ENCODE peak calls at places on chromosomes 16 and 17, in six cellular contexts. F is neural progenitor cell, J is thoracic aorta, L is pancreas, V is AG04450, C is OCI-LY7. A is an unnamed sample.
A peak's percentile ranks its signal among the peaks of the same experiment; 100 is the strongest.

GRCh38 chr17:47277921-47278320 is 24.3 kb downstream of the ITGB3 start:
- DNase-seq in L (no peak), V (no peak), F (no peak), J (no peak), C (no peak), A (no peak)

GRCh38 chr16:85231959-85232358 is 119.7 kb upstream of the CIBAR2 start:
- DNase-seq in F (no peak), C (no peak), J (no peak), L (no peak), V (no peak), A (no peak)

GRCh38 chr17:43818966-43819365 is 14.0 kb downstream of the MPP3 start:
- DNase-seq in F (no peak), V (no peak), L (no peak), J (no peak), C (no peak), A (no peak)

GRCh38 chr17:81553616-81554181 is 1.5 kb upstream of the FAAP100 start:
- DNase-seq in F (no peak), L (peak; percentile 75), J (no peak), V (peak; percentile 92), C (no peak), A (peak; percentile 49)

GRCh38 chr16:48491517-48491916 is 106.3 kb upstream of the SIAH1 start:
- DNase-seq in F (no peak), C (no peak), J (no peak), L (no peak), V (no peak), A (no peak)

GRCh38 chr17:81939881-81940385 is 2.8 kb upstream of the PYCR1 start:
- DNase-seq in C (no peak), L (no peak), V (no peak), F (no peak), J (no peak), A (no peak)

GRCh38 chr17:82920150-82920549 is 80.3 kb upstream of the ZNF750 start:
- DNase-seq in J (no peak), V (no peak), C (no peak), F (no peak), L (no peak), A (no peak)

GRCh38 chr17:6608321-6608720 is 32.2 kb downstream of the KIAA0753 start:
- DNase-seq in F (no peak), V (no peak), L (no peak), C (no peak), J (no peak), A (no peak)

GRCh38 chr16:11389083-11389482 is 43.8 kb downstream of the RMI2 start:
- DNase-seq in L (peak; percentile 35), C (no peak), F (no peak), J (no peak), V (no peak), A (no peak)

GRCh38 chr16:54931757-54932660 is 1.3 kb downstream of the IRX5 start:
- DNase-seq in L (no peak), V (no peak), C (no peak), F (peak; percentile 47), J (no peak), A (no peak)

GRCh38 chr17:6178959-6179358 is 108.8 kb downstream of the WSCD1 start:
- DNase-seq in F (no peak), L (no peak), V (no peak), J (no peak), C (no peak), A (no peak)

GRCh38 chr16:72996291-72997062 is 51.5 kb downstream of the ZFHX3 start:
- DNase-seq in L (no peak), C (no peak), J (no peak), F (no peak), V (no peak), A (peak; percentile 39)

GRCh38 chr16:86466695-86467406 is 43.5 kb upstream of the FOXF1 start:
- DNase-seq in V (peak; percentile 34), J (no peak), F (no peak), L (no peak), C (no peak), A (no peak)

GRCh38 chr17:70961341-70961740 is 792.0 kb downstream of the KCNJ2 start:
- DNase-seq in J (no peak), C (no peak), F (no peak), L (no peak), V (peak; percentile 10), A (no peak)

GRCh38 chr17:51035436-51035835 is 85.2 kb downstream of the SPAG9 start:
- DNase-seq in V (peak; percentile 67), C (peak; percentile 28), F (peak; percentile 40), L (no peak), J (no peak), A (no peak)

GRCh38 chr17:32299579-32300158 is 34.0 kb downstream of the RHBDL3 start:
- DNase-seq in F (no peak), C (no peak), V (no peak), J (no peak), L (no peak), A (no peak)

GRCh38 chr17:34307110-34307509 is 12.1 kb upstream of the CCL8 start:
- DNase-seq in C (no peak), V (no peak), J (no peak), L (no peak), F (no peak), A (no peak)

GRCh38 chr17:32514587-32514986 is 27.8 kb downstream of the CDK5R1 start:
- DNase-seq in V (no peak), L (no peak), J (no peak), F (no peak), C (no peak), A (no peak)

GRCh38 chr17:30720013-30720471 is 104.5 kb downstream of the CRLF3 start:
- DNase-seq in C (no peak), L (peak; percentile 47), F (no peak), V (no peak), J (no peak), A (no peak)

GRCh38 chr17:57640079-57640478 is 105.0 kb downstream of the CCDC182 start:
- DNase-seq in J (no peak), F (no peak), V (no peak), C (no peak), L (no peak), A (no peak)

GRCh38 chr16:79707867-79708266 is 107.3 kb upstream of the MAF start:
- DNase-seq in F (no peak), C (no peak), V (no peak), L (no peak), J (peak; percentile 47), A (no peak)

DNA sequence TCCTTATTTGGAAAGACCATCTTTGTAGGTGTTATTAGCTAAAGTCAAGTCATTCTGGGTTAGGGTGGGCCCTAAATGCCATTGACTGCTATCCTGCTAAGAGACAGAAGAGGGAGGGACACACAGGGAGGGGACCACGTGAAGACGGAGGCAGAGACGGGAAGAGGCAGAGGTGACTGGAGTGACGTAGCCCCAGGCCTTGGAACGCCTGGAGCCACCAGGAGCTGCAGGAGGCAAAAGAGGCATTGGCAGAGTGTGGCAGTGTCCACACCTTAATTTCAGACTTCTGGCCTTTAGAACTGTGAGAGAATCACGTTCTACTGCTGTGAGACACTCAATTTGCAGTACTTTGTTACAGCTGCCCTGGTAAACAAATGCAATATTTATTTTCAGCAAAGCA is 13.3 kb downstream of the AFMID start:
- DNase-seq in J (no peak), L (no peak), C (no peak), V (no peak), F (no peak), A (no peak)
- H3K27ac ChIP-seq in J (no peak overlapping the region), L (no peak overlapping the region), C (no peak overlapping the region), V (no peak overlapping the region), F (no peak overlapping the region), A (no peak overlapping the region)

GRCh38 chr16:2428787-2429036 is 535 bp upstream of the CCNF start:
- DNase-seq in J (no peak), C (no peak), F (no peak), L (no peak), V (no peak), A (no peak)

GRCh38 chr16:2427526-2427925 is 1.7 kb upstream of the CCNF start:
- DNase-seq in V (no peak), C (no peak), L (peak; percentile 35), J (no peak), F (no peak), A (no peak)

GRCh38 chr16:2428051-2428786 is 1.0 kb upstream of the CCNF start:
- DNase-seq in F (peak; percentile 64), V (no peak), C (peak; percentile 51), J (no peak), L (peak; percentile 71), A (no peak)

GRCh38 chr16:2425825-2426430 is 3.3 kb upstream of the CCNF start:
- DNase-seq in F (no peak), L (peak; percentile 53), J (no peak), V (no peak), C (no peak), A (no peak)

DNA sequence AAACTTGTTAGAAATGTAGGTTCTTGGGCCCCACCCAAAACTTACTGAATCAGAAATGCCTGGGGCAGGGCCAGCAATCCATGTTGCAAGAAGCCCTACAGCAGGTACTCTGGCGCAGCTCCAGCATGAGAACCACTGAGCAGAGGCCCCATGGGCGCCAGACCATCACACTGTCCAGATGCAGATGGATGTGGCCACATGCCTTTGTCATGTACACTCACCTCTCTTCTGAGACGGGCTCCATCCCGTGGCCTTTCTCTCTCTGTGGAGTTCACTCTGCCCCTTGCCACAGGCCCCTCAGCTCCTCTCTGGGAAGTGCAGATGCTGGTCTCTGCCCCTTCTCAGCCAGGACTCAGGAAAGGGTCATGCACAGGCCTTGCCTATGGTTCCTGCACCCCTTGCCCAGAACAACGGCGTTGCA is 2.3 kb upstream of the CCNF start:
- DNase-seq in C (no peak), V (no peak), L (peak; percentile 58), J (no peak), F (no peak), A (no peak)
- H3K27ac ChIP-seq in C (no peak overlapping the region), V (no peak overlapping the region), L (no peak overlapping the region), J (no peak overlapping the region), F (no peak overlapping the region), A (no peak overlapping the region)

DNA sequence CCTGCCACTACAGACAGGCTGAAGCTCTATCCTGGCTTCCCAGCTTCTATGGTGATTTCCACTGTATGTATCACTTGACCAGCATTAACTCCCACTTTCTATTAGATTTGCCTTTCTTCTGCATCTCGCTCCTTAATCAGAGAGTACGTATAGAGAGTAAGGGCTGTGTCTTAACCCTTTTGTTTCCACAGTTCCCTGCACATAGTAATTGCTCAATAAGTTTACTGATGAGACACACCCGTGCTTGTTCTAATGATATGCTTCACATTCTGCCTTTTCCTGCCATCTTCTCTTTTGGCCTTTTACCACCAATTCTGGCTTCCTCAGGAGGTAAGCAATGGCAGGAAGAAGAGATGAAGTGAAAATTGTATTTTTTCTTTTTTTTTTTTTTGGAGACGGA is 20.6 kb upstream of the USP36 start:
- DNase-seq in C (no peak), J (no peak), F (no peak), V (no peak), L (no peak), A (no peak)
- H3K27ac ChIP-seq in C (no peak overlapping the region), J (peak overlapping the region; percentile 91), F (no peak overlapping the region), V (peak overlapping the region; percentile 97), L (no peak overlapping the region), A (peak overlapping the region; percentile 82)

DNA sequence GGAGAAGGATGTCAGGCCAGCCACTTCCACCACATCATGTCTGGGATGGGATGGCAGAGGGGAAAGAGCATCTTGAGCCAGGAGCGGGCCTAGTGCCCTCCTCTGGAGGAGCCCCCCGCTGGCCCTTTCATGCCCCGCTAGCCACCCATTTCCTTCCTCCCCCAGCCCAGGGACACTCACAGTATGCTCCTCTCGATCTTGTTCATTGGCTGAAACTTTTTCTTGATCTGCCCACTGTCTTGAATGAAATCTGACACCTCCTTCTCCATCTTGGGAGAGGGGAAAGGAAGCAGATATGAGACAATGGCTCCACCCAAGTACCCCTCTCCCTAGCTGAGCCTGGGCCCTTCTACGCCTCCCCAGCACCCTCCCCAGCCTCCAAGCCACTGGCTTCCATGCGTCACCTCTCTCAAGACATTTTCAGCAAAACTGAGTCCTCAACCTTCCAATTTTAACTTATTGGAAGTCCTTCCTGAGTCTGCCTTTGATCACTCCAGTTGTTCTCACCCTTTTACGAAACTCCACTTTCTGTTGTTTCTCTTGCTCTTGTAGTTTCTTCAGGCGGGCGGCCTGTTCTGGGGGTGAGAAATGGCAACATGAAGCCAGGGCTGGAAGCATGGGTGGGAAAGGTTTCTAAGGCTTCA is 7.2 kb downstream of the SPAG7 start:
- DNase-seq in L (no peak), F (no peak), C (no peak), J (no peak), V (no peak), A (no peak)
- H3K27ac ChIP-seq in L (no peak overlapping the region), F (peak overlapping the region; percentile 20), C (no peak overlapping the region), J (no peak overlapping the region), V (no peak overlapping the region), A (no peak overlapping the region)

A was measured in epithelial cell of prostate.